ENCODE peak calls at places on chromosomes 12 and 14, in nine cellular contexts. One of them, this sample, is unnamed.

GRCh38 chr12:93599192-93599591 is 26.7 kb downstream of the SOCS2 start:
- DNase-seq in keratinocyte: no peak
- DNase-seq in NCI-H1417: no peak
- DNase-seq in activated T-cell treated with anti-CD3 and anti-CD28 coated beads for 1 hour: no peak
- DNase-seq in NCI-H2029: no peak
- DNase-seq in T-helper 22 cell: no peak
- DNase-seq in heart right ventricle: no peak
- DNase-seq in epithelial cell of esophagus: no peak
- DNase-seq in hypothalamus: no peak
- DNase-seq in this sample: no peak

GRCh38 chr12:105935106-105935505 is 203.6 kb downstream of the NUAK1 start:
- DNase-seq in NCI-H1417: no peak
- DNase-seq in T-helper 22 cell: no peak
- DNase-seq in keratinocyte: peak
- DNase-seq in activated T-cell treated with anti-CD3 and anti-CD28 coated beads for 1 hour: no peak
- DNase-seq in epithelial cell of esophagus: peak
- DNase-seq in heart right ventricle: no peak
- DNase-seq in NCI-H2029: no peak
- DNase-seq in hypothalamus: no peak
- DNase-seq in this sample: no peak

GRCh38 chr14:91229743-91230200 is 14.7 kb downstream of the GPR68 start:
- DNase-seq in NCI-H1417: no peak
- DNase-seq in epithelial cell of esophagus: no peak
- DNase-seq in activated T-cell treated with anti-CD3 and anti-CD28 coated beads for 1 hour: no peak
- DNase-seq in heart right ventricle: no peak
- DNase-seq in NCI-H2029: no peak
- DNase-seq in hypothalamus: no peak
- DNase-seq in T-helper 22 cell: peak
- DNase-seq in keratinocyte: no peak
- DNase-seq in this sample: no peak

GRCh38 chr14:57205953-57206352 is 62.8 kb downstream of the EXOC5 start:
- DNase-seq in heart right ventricle: no peak
- DNase-seq in keratinocyte: no peak
- DNase-seq in NCI-H2029: no peak
- DNase-seq in activated T-cell treated with anti-CD3 and anti-CD28 coated beads for 1 hour: no peak
- DNase-seq in NCI-H1417: no peak
- DNase-seq in epithelial cell of esophagus: no peak
- DNase-seq in hypothalamus: no peak
- DNase-seq in T-helper 22 cell: no peak
- DNase-seq in this sample: no peak

GRCh38 chr14:30299915-30300314 is 259.0 kb upstream of the G2E3 start:
- DNase-seq in NCI-H2029: no peak
- DNase-seq in hypothalamus: no peak
- DNase-seq in epithelial cell of esophagus: no peak
- DNase-seq in heart right ventricle: no peak
- DNase-seq in activated T-cell treated with anti-CD3 and anti-CD28 coated beads for 1 hour: no peak
- DNase-seq in T-helper 22 cell: no peak
- DNase-seq in keratinocyte: no peak
- DNase-seq in NCI-H1417: no peak
- DNase-seq in this sample: peak

GRCh38 chr12:124694846-124695497 is 127.6 kb upstream of the NCOR2 start:
- DNase-seq in heart right ventricle: peak
- DNase-seq in NCI-H1417: peak
- DNase-seq in keratinocyte: no peak
- DNase-seq in T-helper 22 cell: no peak
- DNase-seq in hypothalamus: no peak
- DNase-seq in activated T-cell treated with anti-CD3 and anti-CD28 coated beads for 1 hour: no peak
- DNase-seq in epithelial cell of esophagus: peak
- DNase-seq in NCI-H2029: no peak
- DNase-seq in this sample: no peak

GRCh38 chr12:54891717-54892478 is 37.6 kb downstream of the MUCL1 start:
- DNase-seq in keratinocyte: no peak
- DNase-seq in activated T-cell treated with anti-CD3 and anti-CD28 coated beads for 1 hour: no peak
- DNase-seq in heart right ventricle: no peak
- DNase-seq in epithelial cell of esophagus: peak
- DNase-seq in T-helper 22 cell: no peak
- DNase-seq in NCI-H2029: peak
- DNase-seq in hypothalamus: no peak
- DNase-seq in NCI-H1417: peak
- DNase-seq in this sample: no peak

GRCh38 chr12:113261847-113262470 is 40.7 kb downstream of the TPCN1 start:
- DNase-seq in heart right ventricle: no peak
- DNase-seq in NCI-H1417: no peak
- DNase-seq in hypothalamus: no peak
- DNase-seq in epithelial cell of esophagus: no peak
- DNase-seq in keratinocyte: no peak
- DNase-seq in NCI-H2029: no peak
- DNase-seq in T-helper 22 cell: no peak
- DNase-seq in activated T-cell treated with anti-CD3 and anti-CD28 coated beads for 1 hour: no peak
- DNase-seq in this sample: no peak

GRCh38 chr14:73576391-73576790 is 7.4 kb downstream of the ACOT2 start:
- DNase-seq in activated T-cell treated with anti-CD3 and anti-CD28 coated beads for 1 hour: no peak
- DNase-seq in keratinocyte: peak
- DNase-seq in NCI-H1417: no peak
- DNase-seq in NCI-H2029: no peak
- DNase-seq in epithelial cell of esophagus: peak
- DNase-seq in T-helper 22 cell: no peak
- DNase-seq in heart right ventricle: no peak
- DNase-seq in hypothalamus: no peak
- DNase-seq in this sample: no peak

GRCh38 chr14:106564058-106564643 is 1037.8 kb downstream of the TMEM121 start:
- DNase-seq in epithelial cell of esophagus: no peak
- DNase-seq in T-helper 22 cell: peak
- DNase-seq in keratinocyte: no peak
- DNase-seq in hypothalamus: no peak
- DNase-seq in NCI-H1417: no peak
- DNase-seq in heart right ventricle: no peak
- DNase-seq in NCI-H2029: peak
- DNase-seq in activated T-cell treated with anti-CD3 and anti-CD28 coated beads for 1 hour: peak
- DNase-seq in this sample: peak

This sample was measured in mesendoderm.